ENCODE peak calls at places on chromosomes 5 and 9, in nine cellular contexts. M is CD4-positive, alpha-beta T cell; S is SW 1271; Z is NCI-H748 treated with DMSO at 0.1 percent for 48 hours; R is pons; T is fibroblast of the conjunctiva; V is AG04449; Y is activated effector memory CD4-positive, alpha-beta T cell treated with Interleukin-2 at 50 U/mL for 16 hours; D is CD8-positive, alpha-beta memory T cell. O is an unnamed sample.

GRCh38 chr5:90096415-90097081 is 313.0 kb downstream of the CETN3 start:
- DNase-seq in M (no peak), S (peak), Z (no peak), R (no peak), T (no peak), V (peak), Y (no peak), D (no peak), O (no peak)

GRCh38 chr5:88826959-88827585 is 55.9 kb downstream of the MEF2C start:
- DNase-seq in M (no peak), S (no peak), Z (no peak), R (peak), T (no peak), V (no peak), Y (no peak), D (no peak), O (no peak)

GRCh38 chr5:78508231-78508765 is 140.3 kb downstream of the LHFPL2 start:
- DNase-seq in M (no peak), S (no peak), Z (no peak), R (no peak), T (no peak), V (no peak), Y (no peak), D (no peak), O (no peak)

GRCh38 chr5:153891394-153891793 is 147.3 kb downstream of the FAM114A2 start:
- DNase-seq in M (no peak), S (no peak), Z (no peak), R (no peak), T (no peak), V (no peak), Y (no peak), D (no peak), O (no peak)

GRCh38 chr5:74316064-74316586 is 324.4 kb downstream of the ENC1 start:
- DNase-seq in M (no peak), S (peak), Z (no peak), R (no peak), T (peak), V (peak), Y (no peak), D (no peak), O (no peak)

GRCh38 chr5:125179617-125180016 is 433.2 kb upstream of the ZNF608 start:
- DNase-seq in M (no peak), S (no peak), Z (no peak), R (peak), T (no peak), V (no peak), Y (no peak), D (no peak), O (no peak)

GRCh38 chr9:2354856-2355255 is 266.7 kb upstream of the VLDLR start:
- DNase-seq in M (no peak), S (no peak), Z (no peak), R (no peak), T (no peak), V (no peak), Y (no peak), D (no peak), O (no peak)

GRCh38 chr9:109063765-109064164 is 50.5 kb upstream of the CTNNAL1 start:
- DNase-seq in M (no peak), S (peak), Z (no peak), R (no peak), T (no peak), V (no peak), Y (no peak), D (no peak), O (no peak)

GRCh38 chr5:6448622-6449464 is at the start of gene UBE2QL1:
- DNase-seq in M (no peak), S (no peak), Z (peak), R (no peak), T (no peak), V (no peak), Y (no peak), D (peak), O (no peak)

GRCh38 chr9:114552716-114553115 is 34.9 kb upstream of the ATP6V1G1 start:
- DNase-seq in M (no peak), S (no peak), Z (no peak), R (no peak), T (no peak), V (no peak), Y (no peak), D (no peak), O (no peak)

GRCh38 chr9:114911167-114911821 is 19.1 kb downstream of the TNFSF8 start:
- DNase-seq in M (no peak), S (peak), Z (peak), R (peak), T (no peak), V (no peak), Y (no peak), D (no peak), O (no peak)

GRCh38 chr9:123550012-123550411 is 194.0 kb downstream of the CRB2 start:
- DNase-seq in M (no peak), S (no peak), Z (no peak), R (no peak), T (no peak), V (no peak), Y (no peak), D (no peak), O (no peak)

GRCh38 chr5:114780290-114780689 is 389.4 kb downstream of the TRIM36 start:
- DNase-seq in M (no peak), S (no peak), Z (no peak), R (no peak), T (no peak), V (no peak), Y (no peak), D (no peak), O (no peak)

GRCh38 chr9:33464045-33464636 is 9.6 kb downstream of the NOL6 start:
- DNase-seq in M (no peak), S (no peak), Z (no peak), R (no peak), T (no peak), V (no peak), Y (no peak), D (no peak), O (no peak)

GRCh38 chr5:133520062-133520461 is 92.3 kb downstream of the FSTL4 start:
- DNase-seq in M (no peak), S (no peak), Z (no peak), R (no peak), T (no peak), V (no peak), Y (no peak), D (no peak), O (no peak)

GRCh38 chr5:141051526-141051876 is 327 bp downstream of the PCDHB1 start:
- DNase-seq in M (no peak), S (no peak), Z (peak), R (no peak), T (no peak), V (no peak), Y (no peak), D (no peak), O (no peak)

GRCh38 chr5:57302164-57302563 is 128.3 kb downstream of the GPBP1 start:
- DNase-seq in M (no peak), S (peak), Z (no peak), R (no peak), T (no peak), V (no peak), Y (peak), D (no peak), O (no peak)

GRCh38 chr9:86230858-86231257 is 28.6 kb downstream of the C9orf153 start:
- DNase-seq in M (no peak), S (no peak), Z (no peak), R (no peak), T (no peak), V (no peak), Y (no peak), D (no peak), O (no peak)

GRCh38 chr9:109969559-109970237 is 189.7 kb downstream of the PALM2AKAP2 start:
- DNase-seq in M (no peak), S (no peak), Z (no peak), R (no peak), T (no peak), V (no peak), Y (no peak), D (no peak), O (no peak)

GRCh38 chr5:141476132-141476909 is 555 bp downstream of the PCDHGC3 start:
- DNase-seq in M (no peak), S (peak), Z (no peak), R (no peak), T (peak), V (peak), Y (no peak), D (no peak), O (no peak)

GRCh38 chr9:113573303-113573958 is 109.9 kb downstream of the RGS3 start:
- DNase-seq in M (no peak), S (no peak), Z (no peak), R (no peak), T (no peak), V (no peak), Y (no peak), D (no peak), O (no peak)

GRCh38 chr5:54883374-54884194 is 101.8 kb downstream of the ESM1 start:
- DNase-seq in M (no peak), S (no peak), Z (no peak), R (no peak), T (no peak), V (no peak), Y (no peak), D (peak), O (no peak)

GRCh38 chr5:137487600-137487999 is 11.5 kb downstream of the SPOCK1 start:
- DNase-seq in M (no peak), S (no peak), Z (no peak), R (peak), T (no peak), V (peak), Y (no peak), D (no peak), O (no peak)

GRCh38 chr5:31220968-31221367 is 27.5 kb downstream of the CDH6 start:
- DNase-seq in M (no peak), S (no peak), Z (no peak), R (no peak), T (no peak), V (no peak), Y (no peak), D (no peak), O (no peak)

GRCh38 chr5:120730214-120730613 is 266.1 kb downstream of the PRR16 start:
- DNase-seq in M (no peak), S (no peak), Z (no peak), R (no peak), T (no peak), V (no peak), Y (no peak), D (no peak), O (no peak)

GRCh38 chr9:38298904-38299303 is 93.6 kb upstream of the ALDH1B1 start:
- DNase-seq in M (no peak), S (no peak), Z (no peak), R (no peak), T (no peak), V (no peak), Y (no peak), D (no peak), O (no peak)